ENCODE peak calls at places on chromosomes 13 and 19, in seven cellular contexts. One of them, this sample, is unnamed. For H3K4me1, the result is how much of the 10 kb centered on the place peaks cover.

GRCh38 chr13:98284677-98285076 is 107.6 kb upstream of the RNF113B start:
- DNase-seq in keratinocyte: no peak
- DNase-seq in endothelial cell of umbilical vein: no peak
- DNase-seq in IMR-90: no peak
- DNase-seq in HepG2: no peak
- DNase-seq in MM.1S: no peak
- DNase-seq in neural progenitor cell: no peak
- DNase-seq in this sample: no peak

GRCh38 chr19:3618144-3618810 is 8.3 kb downstream of the CACTIN start:
- DNase-seq in neural progenitor cell: peak
- DNase-seq in MM.1S: peak
- DNase-seq in IMR-90: peak
- DNase-seq in keratinocyte: no peak
- DNase-seq in HepG2: no peak
- DNase-seq in endothelial cell of umbilical vein: peak
- DNase-seq in this sample: peak

GRCh38 chr13:41054919-41055619 is 6.2 kb upstream of the WBP4 start:
- DNase-seq in neural progenitor cell: peak
- DNase-seq in IMR-90: no peak
- DNase-seq in keratinocyte: no peak
- DNase-seq in MM.1S: no peak
- DNase-seq in endothelial cell of umbilical vein: no peak
- DNase-seq in HepG2: peak
- DNase-seq in this sample: no peak

GRCh38 chr13:73803997-73804396 is 330.2 kb downstream of the KLF12 start:
- DNase-seq in IMR-90: peak
- DNase-seq in endothelial cell of umbilical vein: no peak
- DNase-seq in neural progenitor cell: no peak
- DNase-seq in keratinocyte: no peak
- DNase-seq in HepG2: no peak
- DNase-seq in MM.1S: no peak
- DNase-seq in this sample: no peak

GRCh38 chr13:92573467-92574057 is 653.0 kb upstream of the GPC6 start:
- DNase-seq in IMR-90: peak
- DNase-seq in neural progenitor cell: peak
- DNase-seq in endothelial cell of umbilical vein: no peak
- DNase-seq in MM.1S: peak
- DNase-seq in HepG2: peak
- DNase-seq in keratinocyte: no peak
- DNase-seq in this sample: no peak

GRCh38 chr19:44847144-44848035 is 1.3 kb downstream of the NECTIN2 start:
- DNase-seq in neural progenitor cell: peak
- DNase-seq in MM.1S: no peak
- DNase-seq in endothelial cell of umbilical vein: peak
- DNase-seq in keratinocyte: no peak
- DNase-seq in HepG2: peak
- DNase-seq in IMR-90: peak
- DNase-seq in this sample: peak

GRCh38 chr19:16660763-16661479 is at the start of gene TMEM38A:
- DNase-seq in keratinocyte: no peak
- DNase-seq in endothelial cell of umbilical vein: no peak
- DNase-seq in neural progenitor cell: peak
- DNase-seq in MM.1S: peak
- DNase-seq in IMR-90: no peak
- DNase-seq in HepG2: no peak
- DNase-seq in this sample: peak

GRCh38 chr13:49690990-49691886 is at the start of gene EBPL:
- DNase-seq in IMR-90: peak
- DNase-seq in neural progenitor cell: peak
- DNase-seq in HepG2: peak
- DNase-seq in endothelial cell of umbilical vein: peak
- DNase-seq in keratinocyte: peak
- DNase-seq in MM.1S: peak
- DNase-seq in this sample: peak

GRCh38 chr13:41356788-41357187 is 45.7 kb downstream of the NAA16 start:
- DNase-seq in HepG2: no peak
- DNase-seq in keratinocyte: no peak
- DNase-seq in endothelial cell of umbilical vein: peak
- DNase-seq in neural progenitor cell: no peak
- DNase-seq in IMR-90: no peak
- DNase-seq in MM.1S: no peak
- DNase-seq in this sample: no peak

GRCh38 chr19:45667620-45668341 is at the start of gene GIPR:
- DNase-seq in MM.1S: no peak
- DNase-seq in IMR-90: peak
- DNase-seq in neural progenitor cell: peak
- DNase-seq in keratinocyte: peak
- DNase-seq in HepG2: peak
- DNase-seq in endothelial cell of umbilical vein: no peak
- DNase-seq in this sample: peak

GRCh38 chr13:93655132-93655531 is 428.5 kb downstream of the GPC6 start:
- DNase-seq in HepG2: no peak
- DNase-seq in keratinocyte: no peak
- DNase-seq in neural progenitor cell: no peak
- DNase-seq in IMR-90: no peak
- DNase-seq in MM.1S: no peak
- DNase-seq in endothelial cell of umbilical vein: no peak
- DNase-seq in this sample: no peak

GRCh38 chr13:21012841-21013681 is 48.3 kb downstream of the LATS2 start:
- DNase-seq in HepG2: no peak
- DNase-seq in MM.1S: no peak
- DNase-seq in neural progenitor cell: no peak
- DNase-seq in keratinocyte: no peak
- DNase-seq in IMR-90: no peak
- DNase-seq in endothelial cell of umbilical vein: peak
- DNase-seq in this sample: peak

GRCh38 chr13:21014139-21014665 is 47.2 kb downstream of the LATS2 start:
- DNase-seq in keratinocyte: no peak
- DNase-seq in IMR-90: no peak
- DNase-seq in neural progenitor cell: no peak
- DNase-seq in endothelial cell of umbilical vein: no peak
- DNase-seq in MM.1S: no peak
- DNase-seq in HepG2: no peak
- DNase-seq in this sample: no peak

GRCh38 chr13:21015284-21015683 is 46.1 kb downstream of the LATS2 start:
- DNase-seq in keratinocyte: no peak
- DNase-seq in endothelial cell of umbilical vein: no peak
- DNase-seq in neural progenitor cell: no peak
- DNase-seq in MM.1S: no peak
- DNase-seq in HepG2: no peak
- DNase-seq in IMR-90: peak
- DNase-seq in this sample: no peak

GRCh38 chr13:21013682-21014038 is 47.7 kb downstream of the LATS2 start:
- DNase-seq in neural progenitor cell: no peak
- DNase-seq in MM.1S: no peak
- DNase-seq in IMR-90: no peak
- DNase-seq in endothelial cell of umbilical vein: no peak
- DNase-seq in keratinocyte: no peak
- DNase-seq in HepG2: no peak
- DNase-seq in this sample: no peak

GRCh38 chr13:21014666-21015170 is 46.7 kb downstream of the LATS2 start:
- DNase-seq in HepG2: peak
- DNase-seq in neural progenitor cell: no peak
- DNase-seq in keratinocyte: no peak
- DNase-seq in endothelial cell of umbilical vein: peak
- DNase-seq in MM.1S: no peak
- DNase-seq in IMR-90: peak
- DNase-seq in this sample: peak
- H3K4me1 ChIP-seq in HepG2: half or more
- H3K4me1 ChIP-seq in neural progenitor cell: under half
- H3K4me1 ChIP-seq in keratinocyte: under half
- H3K4me1 ChIP-seq in endothelial cell of umbilical vein: half or more
- H3K4me1 ChIP-seq in MM.1S: under half
- H3K4me1 ChIP-seq in IMR-90: under half
- H3K4me1 ChIP-seq in this sample: half or more

DNA sequence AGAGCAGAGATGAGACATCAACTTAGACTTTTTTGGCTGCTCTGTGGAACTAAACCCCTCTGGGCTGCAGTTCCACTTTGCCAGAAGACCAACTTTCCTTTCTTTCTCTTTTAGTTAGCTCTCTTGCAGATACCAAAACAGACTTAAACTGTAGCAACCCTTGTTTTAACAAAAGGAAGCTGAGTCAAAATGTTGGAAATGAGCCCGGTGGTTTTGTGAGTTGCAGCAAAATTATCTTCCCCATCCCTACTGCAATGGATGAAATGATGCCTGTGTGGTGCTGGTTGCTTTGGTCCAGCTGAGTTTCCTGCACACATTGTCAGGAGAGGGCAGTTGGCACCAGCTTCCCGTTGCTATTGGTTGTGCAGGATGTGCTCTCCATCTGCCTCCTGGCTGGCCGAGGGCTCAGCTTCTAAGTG is 115.3 kb downstream of the LRCH1 start:
- DNase-seq in HepG2: no peak
- DNase-seq in keratinocyte: no peak
- DNase-seq in neural progenitor cell: no peak
- DNase-seq in MM.1S: no peak
- DNase-seq in IMR-90: peak
- DNase-seq in endothelial cell of umbilical vein: peak
- DNase-seq in this sample: peak
- H3K9ac ChIP-seq in HepG2: no peak
- H3K9ac ChIP-seq in keratinocyte: no peak
- H3K9ac ChIP-seq in neural progenitor cell: no peak
- H3K9ac ChIP-seq in MM.1S: peak
- H3K9ac ChIP-seq in IMR-90: peak
- H3K9ac ChIP-seq in endothelial cell of umbilical vein: no peak
- H3K9ac ChIP-seq in this sample: peak

DNA sequence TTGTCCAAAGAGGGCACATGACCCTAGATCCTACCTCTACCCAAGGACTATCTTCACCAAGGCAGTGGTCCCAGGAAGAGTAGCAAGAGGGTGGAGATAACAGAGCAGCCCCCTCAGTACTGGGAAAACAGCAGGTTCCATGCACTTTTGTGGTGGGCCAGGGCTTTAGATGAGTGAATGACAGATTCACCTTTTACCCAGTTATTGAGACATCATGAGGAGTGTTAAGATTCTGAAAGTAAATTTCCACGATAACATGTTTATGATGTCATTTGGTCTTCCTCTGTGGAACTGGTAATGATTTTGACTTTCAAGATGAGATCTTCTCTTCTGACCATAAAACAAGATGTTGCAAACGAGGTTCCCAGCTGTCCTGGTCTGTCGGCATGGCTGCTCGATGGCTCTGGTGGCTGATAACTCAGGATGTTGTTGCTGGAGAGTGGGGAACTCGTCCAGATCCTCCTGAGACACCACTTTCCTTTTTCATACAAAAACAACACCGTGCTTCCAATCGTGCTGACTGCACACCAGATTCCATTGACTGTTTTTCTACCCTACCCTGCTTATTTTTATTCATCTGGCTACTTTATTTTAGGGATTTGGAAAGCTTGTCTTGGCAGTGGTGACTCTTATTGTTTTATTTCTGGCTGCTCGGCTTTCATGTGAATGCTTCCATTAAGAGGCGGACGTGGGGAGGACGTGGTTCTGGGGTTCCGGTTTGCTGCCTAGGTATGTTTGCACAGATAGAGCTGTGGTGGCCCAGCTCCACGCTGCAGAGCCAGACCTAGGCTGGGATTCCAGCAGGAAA is 88.5 kb downstream of the LRCH1 start:
- DNase-seq in MM.1S: no peak
- DNase-seq in HepG2: no peak
- DNase-seq in neural progenitor cell: no peak
- DNase-seq in keratinocyte: no peak
- DNase-seq in IMR-90: no peak
- DNase-seq in endothelial cell of umbilical vein: peak
- DNase-seq in this sample: peak
- H3K4me3 ChIP-seq in MM.1S: no peak
- H3K4me3 ChIP-seq in HepG2: no peak
- H3K4me3 ChIP-seq in neural progenitor cell: no peak
- H3K4me3 ChIP-seq in keratinocyte: no peak
- H3K4me3 ChIP-seq in IMR-90: no peak
- H3K4me3 ChIP-seq in endothelial cell of umbilical vein: no peak
- H3K4me3 ChIP-seq in this sample: peak

DNA sequence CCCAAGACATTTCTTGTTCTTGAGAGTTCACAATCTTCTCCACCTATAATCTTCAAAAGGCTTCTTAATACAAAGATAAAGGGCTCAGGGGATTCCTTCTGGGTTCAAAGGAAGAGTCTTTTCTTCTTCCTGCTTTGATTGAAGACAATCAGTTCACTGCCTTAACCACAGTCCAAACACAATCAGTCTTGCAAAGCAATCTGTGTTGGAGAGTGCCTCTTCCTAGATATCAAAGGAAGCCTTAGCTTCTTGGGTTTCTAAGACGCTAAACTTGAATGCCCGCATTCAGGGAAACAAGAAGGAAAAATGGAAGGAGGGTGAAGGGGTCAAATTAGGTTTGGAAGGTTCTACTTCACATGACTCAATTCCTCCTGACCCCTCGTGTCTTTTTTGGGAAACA is 27.2 kb downstream of the RANBP3 start:
- DNase-seq in IMR-90: no peak
- DNase-seq in HepG2: no peak
- DNase-seq in neural progenitor cell: peak
- DNase-seq in endothelial cell of umbilical vein: no peak
- DNase-seq in MM.1S: no peak
- DNase-seq in keratinocyte: no peak
- DNase-seq in this sample: no peak
- H3K4me1 ChIP-seq in IMR-90: half or more
- H3K4me1 ChIP-seq in HepG2: under half
- H3K4me1 ChIP-seq in neural progenitor cell: half or more
- H3K4me1 ChIP-seq in endothelial cell of umbilical vein: under half
- H3K4me1 ChIP-seq in MM.1S: half or more
- H3K4me1 ChIP-seq in keratinocyte: under half
- H3K4me1 ChIP-seq in this sample: under half

DNA sequence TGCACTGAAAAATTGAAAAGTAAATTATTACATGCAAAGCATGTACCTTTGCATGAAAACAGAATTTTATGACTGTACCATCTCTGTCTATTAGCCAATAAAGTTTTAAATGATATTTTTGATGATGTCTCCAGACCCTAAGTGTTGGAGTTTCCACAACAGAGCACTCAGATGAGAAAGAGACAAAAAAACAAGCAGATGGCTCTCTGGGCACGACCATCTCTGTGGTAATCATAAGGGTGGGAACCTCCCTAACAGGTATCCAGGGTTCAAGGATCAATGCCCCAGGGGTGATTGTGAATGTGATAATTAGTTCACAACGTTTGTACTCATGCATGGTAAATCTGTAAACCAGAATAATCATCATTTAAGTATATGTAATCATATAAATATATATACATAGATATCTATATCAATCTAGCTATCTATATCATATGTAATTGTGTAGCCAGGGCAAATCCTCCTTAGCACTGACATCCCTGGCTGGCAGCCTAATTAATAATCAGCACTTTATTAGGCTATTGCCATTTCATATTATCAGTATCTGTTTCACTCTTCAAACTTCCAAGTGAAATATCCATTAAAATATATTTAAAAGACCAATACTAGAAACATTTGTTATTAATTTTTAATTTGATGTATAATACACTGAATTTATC is 41.2 kb upstream of the FAM124A start:
- DNase-seq in HepG2: no peak
- DNase-seq in IMR-90: no peak
- DNase-seq in keratinocyte: no peak
- DNase-seq in neural progenitor cell: no peak
- DNase-seq in MM.1S: no peak
- DNase-seq in endothelial cell of umbilical vein: no peak
- DNase-seq in this sample: no peak
- H3K9ac ChIP-seq in HepG2: no peak
- H3K9ac ChIP-seq in IMR-90: no peak
- H3K9ac ChIP-seq in keratinocyte: no peak
- H3K9ac ChIP-seq in neural progenitor cell: no peak
- H3K9ac ChIP-seq in MM.1S: no peak
- H3K9ac ChIP-seq in endothelial cell of umbilical vein: no peak
- H3K9ac ChIP-seq in this sample: no peak

GRCh38 chr19:13138916-13139198 is 11.3 kb downstream of the STX10 start:
- DNase-seq in MM.1S: no peak
- DNase-seq in HepG2: no peak
- DNase-seq in endothelial cell of umbilical vein: no peak
- DNase-seq in IMR-90: no peak
- DNase-seq in neural progenitor cell: no peak
- DNase-seq in keratinocyte: no peak
- DNase-seq in this sample: no peak
- H3K4me3 ChIP-seq in MM.1S: no peak
- H3K4me3 ChIP-seq in HepG2: no peak
- H3K4me3 ChIP-seq in endothelial cell of umbilical vein: no peak
- H3K4me3 ChIP-seq in IMR-90: no peak
- H3K4me3 ChIP-seq in neural progenitor cell: no peak
- H3K4me3 ChIP-seq in keratinocyte: no peak
- H3K4me3 ChIP-seq in this sample: no peak